ENCODE peak calls at places on chromosome 12, in seven cellular contexts. C is upper lobe of left lung; O is naive thymus-derived CD4-positive, alpha-beta T cell; E is HepG2; I is CD8-positive, alpha-beta T cell; R is IMR-90; T is CD4-positive, CD25-positive, alpha-beta regulatory T cell. D is an unnamed sample. For H3K4me1, the result is how much of the 10 kb centered on the place peaks cover.

GRCh38 chr12:53060721-53061276 is 10.9 kb downstream of the TNS2 start:
- ATAC-seq in T (no peak), I (no peak), O (no peak), E (peak), R (no peak), C (no peak), D (no peak)

GRCh38 chr12:44431647-44432352 is 444.3 kb downstream of the NELL2 start:
- ATAC-seq in T (no peak), C (no peak), E (no peak), R (no peak), I (no peak), O (no peak), D (no peak)

GRCh38 chr12:44015333-44015941 is 179.6 kb downstream of the TMEM117 start:
- ATAC-seq in C (no peak), E (peak), R (peak), I (peak), T (peak), O (peak), D (no peak)

GRCh38 chr12:71787574-71787973 is 32.9 kb downstream of the RAB21 start:
- ATAC-seq in I (no peak), T (no peak), R (no peak), C (no peak), E (no peak), O (peak), D (no peak)

GRCh38 chr12:9792961-9793617 is 32.4 kb upstream of the CD69 start:
- ATAC-seq in E (no peak), R (peak), C (no peak), I (no peak), O (no peak), T (no peak), D (no peak)

GRCh38 chr12:54378791-54379400 is 5.6 kb downstream of the ZNF385A start:
- ATAC-seq in T (no peak), C (peak), E (peak), I (no peak), O (no peak), R (peak), D (peak)

GRCh38 chr12:103742349-103742784 is 98.7 kb downstream of the NT5DC3 start:
- ATAC-seq in C (no peak), E (no peak), O (no peak), I (no peak), T (no peak), R (peak), D (peak)

GRCh38 chr12:126905752-126906151 is 1361.2 kb upstream of the TMEM132C start:
- ATAC-seq in O (no peak), I (no peak), C (peak), E (no peak), T (no peak), R (no peak), D (no peak)

GRCh38 chr12:28543021-28543890 is 353.0 kb downstream of the CCDC91 start:
- ATAC-seq in O (peak), I (no peak), T (no peak), E (no peak), R (no peak), C (no peak), D (no peak)

GRCh38 chr12:42255875-42256261 is 17.8 kb upstream of the YAF2 start:
- ATAC-seq in T (no peak), O (no peak), R (no peak), I (no peak), C (no peak), E (no peak), D (no peak)

GRCh38 chr12:48455116-48455515 is 17.2 kb upstream of the ANP32D start:
- ATAC-seq in R (no peak), C (no peak), E (no peak), O (no peak), T (no peak), I (no peak), D (no peak)

GRCh38 chr12:96048392-96048969 is 13.1 kb upstream of the LTA4H start:
- ATAC-seq in E (peak), I (no peak), R (no peak), O (no peak), T (no peak), C (peak), D (no peak)

GRCh38 chr12:9387450-9387849 is 179.3 kb upstream of the PZP start:
- ATAC-seq in E (no peak), I (no peak), C (no peak), R (no peak), T (no peak), O (no peak), D (no peak)

GRCh38 chr12:94941440-94941862 is 62.0 kb downstream of the NDUFA12 start:
- ATAC-seq in R (peak), O (peak), E (peak), C (peak), T (peak), I (peak), D (peak)

GRCh38 chr12:106428379-106428778 is 70.8 kb downstream of the POLR3B start:
- ATAC-seq in R (peak), O (no peak), T (no peak), I (no peak), C (no peak), E (no peak), D (no peak)

GRCh38 chr12:130146532-130146931 is 15.7 kb upstream of the FZD10 start:
- ATAC-seq in E (no peak), I (no peak), C (no peak), T (no peak), O (no peak), R (no peak), D (no peak)

GRCh38 chr12:53196486-53196885 is 10.6 kb downstream of the ITGB7 start:
- ATAC-seq in O (no peak), T (no peak), R (no peak), E (peak), I (no peak), C (no peak), D (no peak)

GRCh38 chr12:46577063-46577776 is 204.6 kb upstream of the SLC38A2 start:
- ATAC-seq in T (no peak), C (no peak), R (no peak), O (no peak), E (peak), I (no peak), D (no peak)

GRCh38 chr12:14723763-14724162 is 27.4 kb upstream of the GUCY2C start:
- ATAC-seq in I (peak), E (peak), O (peak), T (peak), R (peak), C (peak), D (peak)

GRCh38 chr12:121762269-121762668 is 31.2 kb downstream of the RHOF start:
- ATAC-seq in O (no peak), C (no peak), T (no peak), R (peak), I (no peak), E (no peak), D (no peak)

GRCh38 chr12:2616763-2617162 is 178.0 kb upstream of the FKBP4 start:
- ATAC-seq in T (no peak), I (no peak), E (peak), C (no peak), R (no peak), O (no peak), D (no peak)

GRCh38 chr12:82708056-82708455 is 21.4 kb downstream of the TMTC2 start:
- ATAC-seq in O (no peak), T (no peak), R (no peak), E (no peak), I (no peak), C (no peak), D (no peak)

GRCh38 chr12:122437656-122438121 is 15.2 kb upstream of the CLIP1 start:
- ATAC-seq in T (no peak), R (peak), E (peak), O (no peak), I (no peak), C (peak), D (peak)

GRCh38 chr12:131536337-131536736 is 174.6 kb upstream of the SFSWAP start:
- ATAC-seq in R (no peak), E (no peak), C (no peak), T (no peak), O (peak), I (peak), D (no peak)

GRCh38 chr12:120207227-120207626 is 6.3 kb upstream of the RPLP0 start:
- ATAC-seq in I (no peak), R (no peak), C (no peak), O (no peak), E (no peak), T (no peak), D (no peak)

GRCh38 chr12:120204171-120204570 is 3.3 kb upstream of the RPLP0 start:
- ATAC-seq in R (no peak), T (no peak), E (no peak), I (no peak), C (no peak), O (no peak), D (no peak)

GRCh38 chr12:120211243-120211903 is 10.5 kb upstream of the RPLP0 start:
- ATAC-seq in E (no peak), T (no peak), I (no peak), O (no peak), C (no peak), R (no peak), D (no peak)

GRCh38 chr12:120209851-120210250 is 8.9 kb upstream of the RPLP0 start:
- ATAC-seq in R (no peak), O (peak), I (no peak), C (no peak), T (no peak), E (no peak), D (no peak)

GRCh38 chr12:120206228-120206627 is 5.3 kb upstream of the RPLP0 start:
- ATAC-seq in C (no peak), E (no peak), R (no peak), O (no peak), T (no peak), I (no peak), D (no peak)
- H3K4me1 ChIP-seq in C (under half), E (under half), R (under half), O (under half), T (under half), I (under half), D (under half)

GRCh38 chr12:105231396-105231795 is 4.6 kb downstream of the APPL2 start:
- ATAC-seq in T (no peak), O (no peak), I (no peak), E (peak), C (no peak), R (no peak), D (no peak)
- H3K4me1 ChIP-seq in T (under half), O (under half), I (under half), E (under half), C (under half), R (under half), D (under half)

GRCh38 chr12:102501773-102502172 is 21.4 kb upstream of the IGF1 start:
- ATAC-seq in E (no peak), T (no peak), O (no peak), C (no peak), I (no peak), R (no peak), D (no peak)

GRCh38 chr12:102498471-102498870 is 18.1 kb upstream of the IGF1 start:
- ATAC-seq in O (peak), R (no peak), E (no peak), C (no peak), T (no peak), I (no peak), D (no peak)

GRCh38 chr12:102496571-102496970 is 16.2 kb upstream of the IGF1 start:
- ATAC-seq in O (no peak), R (no peak), T (no peak), E (no peak), I (no peak), C (no peak), D (no peak)
- H3K4me1 ChIP-seq in O (under half), R (under half), T (under half), E (under half), I (under half), C (under half), D (under half)

DNA sequence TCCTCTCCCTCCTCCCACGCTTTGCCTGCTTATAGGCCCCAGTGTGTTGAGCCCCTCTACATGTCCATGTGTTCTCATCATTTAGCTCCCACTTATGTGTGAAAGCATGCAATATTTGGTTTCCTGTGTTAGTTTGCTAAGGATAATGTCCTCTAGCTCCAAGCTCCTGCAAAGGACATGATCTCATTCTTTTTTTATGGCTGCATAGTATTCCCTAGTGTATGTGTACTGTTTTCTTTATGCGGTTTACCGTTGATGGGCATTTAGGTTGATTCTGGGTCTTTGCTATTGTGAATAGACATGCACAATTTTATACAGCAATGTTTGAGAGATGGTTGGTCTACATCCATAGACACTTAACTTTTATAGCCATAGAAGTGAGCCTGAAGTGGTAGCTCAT is 5.1 kb downstream of the RESF1 start:
- ATAC-seq in C (no peak), T (no peak), I (no peak), E (no peak), R (no peak), O (no peak), D (no peak)
- H3K4me1 ChIP-seq in C (under half), T (half or more), I (half or more), E (under half), R (under half), O (under half), D (half or more)

DNA sequence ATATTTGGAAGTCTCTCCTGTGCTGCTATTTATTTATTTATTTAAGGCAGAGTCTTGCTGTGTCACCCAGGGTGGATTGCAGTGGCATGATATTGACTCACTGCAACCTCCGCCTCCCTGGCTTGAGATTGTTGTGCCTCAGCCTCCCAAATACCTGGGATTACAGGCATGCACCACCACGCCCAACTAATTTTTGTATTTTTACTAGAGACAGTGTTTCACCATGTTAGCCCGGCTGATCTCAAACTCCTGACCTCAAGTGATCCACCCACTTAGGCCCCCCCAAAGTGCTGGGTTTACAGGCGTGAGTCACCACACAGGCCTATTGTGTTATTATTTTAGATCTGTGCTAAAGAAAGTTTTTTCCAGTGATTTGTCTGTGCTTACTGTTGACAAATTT is 225.2 kb downstream of the CCER1 start:
- ATAC-seq in C (no peak), O (no peak), R (peak), T (no peak), I (no peak), E (no peak), D (no peak)
- H3K4me1 ChIP-seq in C (under half), O (under half), R (under half), T (under half), I (under half), E (under half), D (under half)

DNA sequence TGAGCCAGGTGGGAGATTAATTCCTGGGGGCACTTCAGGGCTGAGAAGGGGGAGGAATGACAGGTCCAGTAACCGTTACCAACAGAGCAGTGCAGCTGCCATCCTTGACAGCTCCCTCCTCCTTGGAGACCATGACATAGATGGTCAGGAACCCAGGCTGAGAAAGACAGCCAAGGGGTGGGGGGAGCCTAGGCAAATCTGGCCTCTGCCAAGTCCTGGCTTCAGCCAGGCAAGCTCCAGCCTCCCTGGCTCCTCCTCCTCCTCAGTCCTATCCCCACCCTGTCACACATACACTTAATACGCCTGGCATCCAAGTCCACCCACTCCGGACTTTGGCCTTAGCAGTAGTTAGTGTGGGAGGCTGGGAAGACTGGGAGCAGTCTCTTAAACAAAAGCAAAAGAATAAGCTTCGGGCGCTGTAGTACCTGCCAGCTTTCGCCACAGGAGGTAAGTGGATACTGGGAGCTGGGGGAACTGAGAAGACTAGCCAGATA is at the start of gene RDH5:
- ATAC-seq in R (peak), T (no peak), I (no peak), E (peak), C (no peak), O (no peak), D (peak)
- H3K4me1 ChIP-seq in R (under half), T (under half), I (under half), E (half or more), C (under half), O (under half), D (under half)

DNA sequence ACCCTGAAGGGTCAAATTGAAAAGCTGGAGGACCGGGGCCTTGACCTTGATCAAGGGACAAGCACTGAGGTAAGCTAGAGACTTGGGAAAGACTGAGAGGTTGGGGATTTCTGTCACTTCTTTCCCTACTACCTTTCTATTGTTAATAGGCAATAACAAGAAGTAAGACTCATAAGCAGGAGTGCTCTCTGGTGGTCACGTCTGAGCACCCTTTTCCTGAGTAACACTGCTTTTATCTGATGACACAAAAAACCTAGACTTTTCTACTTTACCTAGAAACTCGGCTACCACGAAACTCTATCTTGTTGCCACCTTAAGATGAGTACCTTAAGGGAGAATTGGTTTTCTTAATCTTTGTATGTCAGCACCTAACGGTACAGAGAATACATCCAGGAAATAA is 35.5 kb upstream of the PPFIBP1 start:
- ATAC-seq in O (no peak), E (no peak), R (no peak), I (no peak), C (no peak), T (no peak), D (no peak)
- H3K4me1 ChIP-seq in O (under half), E (under half), R (under half), I (under half), C (under half), T (under half), D (under half)

GRCh38 chr12:12482150-12482761 is 80.4 kb downstream of the DUSP16 start:
- ATAC-seq in T (peak), E (no peak), R (no peak), O (peak), C (no peak), I (peak), D (no peak)
- H3K4me1 ChIP-seq in T (half or more), E (under half), R (under half), O (under half), C (under half), I (under half), D (under half)

D was measured in gastroesophageal sphincter.